ENCODE peak calls at places on chromosomes 3 and 15, in nine cellular contexts. P is naive thymus-derived CD4-positive, alpha-beta T cell; U is left ventricle myocardium inferior; H is astrocyte; K is esophagus squamous epithelium; B is CD4-positive, CD25-positive, alpha-beta regulatory T cell; C is A673; G is A549; N is cardiac muscle cell. Y is an unnamed sample.
A peak's percentile ranks its signal among the peaks of the same experiment; 100 is the strongest.

GRCh38 chr15:58958811-58959210 is 25.3 kb upstream of the SLTM start:
- DNase-seq in P (no peak), U (no peak), H (no peak), K (no peak), B (no peak), C (no peak), G (no peak), N (no peak), Y (no peak)

GRCh38 chr15:29438714-29439076 is 169.1 kb upstream of the NSMCE3 start:
- DNase-seq in P (no peak), U (no peak), H (no peak), K (no peak), B (no peak), C (no peak), G (no peak), N (no peak), Y (no peak)

GRCh38 chr3:126151562-126152302 is 28.7 kb downstream of the ALDH1L1 start:
- DNase-seq in P (no peak), U (no peak), H (no peak), K (no peak), B (no peak), C (no peak), G (no peak), N (no peak), Y (no peak)

GRCh38 chr3:61793056-61793455 is 231.7 kb downstream of the PTPRG start:
- DNase-seq in P (no peak), U (no peak), H (no peak), K (no peak), B (no peak), C (no peak), G (no peak), N (no peak), Y (no peak)

GRCh38 chr3:177358968-177359600 is 161.8 kb upstream of the TBL1XR1 start:
- DNase-seq in P (peak; percentile 5), U (peak; percentile 33), H (peak; percentile 40), K (peak; percentile 11), B (peak; percentile 73), C (peak; percentile 40), G (peak; percentile 29), N (peak; percentile 24), Y (peak; percentile 75)

GRCh38 chr3:127676921-127677351 is 4.2 kb downstream of the ABTB1 start:
- DNase-seq in P (no peak), U (peak; percentile 13), H (no peak), K (no peak), B (no peak), C (no peak), G (no peak), N (no peak), Y (no peak)

GRCh38 chr15:59918994-59919951 is 84.8 kb upstream of the FOXB1 start:
- DNase-seq in P (no peak), U (no peak), H (peak; percentile 81), K (no peak), B (peak; percentile 86), C (no peak), G (peak; percentile 17), N (peak; percentile 52), Y (no peak)

GRCh38 chr3:54099381-54099780 is 23.0 kb upstream of the CACNA2D3 start:
- DNase-seq in P (no peak), U (no peak), H (no peak), K (no peak), B (no peak), C (no peak), G (no peak), N (no peak), Y (peak; percentile 22)

GRCh38 chr3:172258616-172259015 is 189.6 kb downstream of the GHSR start:
- DNase-seq in P (no peak), U (no peak), H (peak; percentile 72), K (no peak), B (no peak), C (no peak), G (no peak), N (peak; percentile 41), Y (no peak)

GRCh38 chr3:46524832-46525231 is 27.1 kb downstream of the RTP3 start:
- DNase-seq in P (no peak), U (no peak), H (no peak), K (no peak), B (no peak), C (no peak), G (no peak), N (no peak), Y (no peak)

GRCh38 chr15:72566973-72567372 is 87.5 kb upstream of the GOLGA6B start:
- DNase-seq in P (no peak), U (no peak), H (no peak), K (no peak), B (no peak), C (no peak), G (no peak), N (peak; percentile 8), Y (no peak)

GRCh38 chr3:55818485-55818884 is 331.4 kb upstream of the WNT5A start:
- DNase-seq in P (no peak), U (no peak), H (no peak), K (no peak), B (no peak), C (peak; percentile 25), G (no peak), N (peak; percentile 4), Y (peak; percentile 31)

GRCh38 chr3:78659386-78659987 is 1108.3 kb downstream of the ROBO1 start:
- DNase-seq in P (no peak), U (no peak), H (no peak), K (no peak), B (peak; percentile 52), C (peak; percentile 72), G (no peak), N (peak; percentile 68), Y (no peak)

GRCh38 chr15:70166506-70167087 is 68.9 kb upstream of the TLE3 start:
- DNase-seq in P (no peak), U (no peak), H (no peak), K (no peak), B (no peak), C (no peak), G (no peak), N (no peak), Y (no peak)

GRCh38 chr3:187919018-187919417 is 173.8 kb upstream of the BCL6 start:
- DNase-seq in P (peak; percentile 60), U (no peak), H (peak; percentile 60), K (no peak), B (peak; percentile 88), C (no peak), G (no peak), N (peak; percentile 20), Y (no peak)
- H3K27ac ChIP-seq in P (peak overlapping the region; percentile 13), U (no peak overlapping the region), H (no peak overlapping the region), K (peak overlapping the region; percentile 4), B (no peak overlapping the region), C (no peak overlapping the region), G (no peak overlapping the region), N (no peak overlapping the region), Y (no peak overlapping the region)

DNA sequence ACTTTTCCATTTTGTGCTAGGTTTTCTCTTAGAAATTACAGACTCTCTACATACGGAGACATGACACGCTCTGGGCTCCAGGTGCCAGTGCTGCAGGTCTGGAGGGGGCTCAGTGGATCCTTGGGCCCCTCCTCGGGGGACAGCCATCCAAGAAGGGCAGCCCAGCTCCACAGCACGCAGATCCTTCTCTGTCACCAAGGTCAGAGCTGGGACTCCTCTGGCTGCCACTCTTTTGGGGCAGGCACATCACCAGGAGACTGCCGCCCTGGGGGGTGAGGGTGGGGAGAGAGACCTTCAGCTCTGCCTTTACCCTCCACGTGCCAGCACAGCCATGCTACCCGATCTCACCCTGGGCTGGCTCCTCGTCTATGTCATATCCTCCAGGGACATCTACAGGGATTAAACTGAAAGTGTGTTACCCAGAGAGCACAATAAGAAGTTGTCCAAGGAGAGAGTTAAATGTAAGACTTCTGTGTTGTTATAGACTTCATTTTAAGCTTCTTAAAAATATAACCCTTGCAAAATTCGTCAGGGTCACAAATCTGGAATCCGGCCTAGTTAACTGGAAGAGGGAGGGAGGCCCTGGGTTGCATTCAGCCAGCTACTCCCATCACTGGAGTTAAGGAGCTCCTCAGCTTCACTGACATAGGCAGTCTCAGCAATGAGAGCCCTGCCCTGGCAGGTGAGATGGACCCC is 65.5 kb downstream of the ATP10A start:
- DNase-seq in P (no peak), U (no peak), H (no peak), K (no peak), B (no peak), C (no peak), G (no peak), N (peak; percentile 10), Y (peak; percentile 46)
- H3K4me3 ChIP-seq in P (no peak overlapping the region), U (no peak overlapping the region), H (no peak overlapping the region), K (no peak overlapping the region), B (no peak overlapping the region), C (no peak overlapping the region), G (no peak overlapping the region), N (no peak overlapping the region), Y (no peak overlapping the region)

GRCh38 chr3:72272356-72272755 is 487.4 kb upstream of the PROK2 start:
- DNase-seq in P (no peak), U (no peak), H (no peak), K (no peak), B (no peak), C (no peak), G (no peak), N (no peak), Y (no peak)

GRCh38 chr3:72273615-72274014 is 488.7 kb upstream of the PROK2 start:
- DNase-seq in P (no peak), U (no peak), H (peak; percentile 96), K (no peak), B (no peak), C (no peak), G (no peak), N (peak; percentile 91), Y (no peak)

GRCh38 chr3:72274511-72275295 is 489.8 kb upstream of the PROK2 start:
- DNase-seq in P (peak; percentile 20), U (peak; percentile 46), H (peak; percentile 71), K (no peak), B (peak; percentile 80), C (peak; percentile 65), G (no peak), N (peak; percentile 93), Y (peak; percentile 76)

GRCh38 chr3:72277710-72278109 is 492.8 kb upstream of the PROK2 start:
- DNase-seq in P (no peak), U (no peak), H (no peak), K (no peak), B (no peak), C (no peak), G (no peak), N (no peak), Y (no peak)

GRCh38 chr3:72275296-72275820 is 490.4 kb upstream of the PROK2 start:
- DNase-seq in P (no peak), U (no peak), H (no peak), K (no peak), B (no peak), C (no peak), G (no peak), N (no peak), Y (no peak)
- H3K27ac ChIP-seq in P (no peak overlapping the region), U (peak overlapping the region; percentile 67), H (no peak overlapping the region), K (peak overlapping the region; percentile 65), B (no peak overlapping the region), C (no peak overlapping the region), G (no peak overlapping the region), N (no peak overlapping the region), Y (no peak overlapping the region)

DNA sequence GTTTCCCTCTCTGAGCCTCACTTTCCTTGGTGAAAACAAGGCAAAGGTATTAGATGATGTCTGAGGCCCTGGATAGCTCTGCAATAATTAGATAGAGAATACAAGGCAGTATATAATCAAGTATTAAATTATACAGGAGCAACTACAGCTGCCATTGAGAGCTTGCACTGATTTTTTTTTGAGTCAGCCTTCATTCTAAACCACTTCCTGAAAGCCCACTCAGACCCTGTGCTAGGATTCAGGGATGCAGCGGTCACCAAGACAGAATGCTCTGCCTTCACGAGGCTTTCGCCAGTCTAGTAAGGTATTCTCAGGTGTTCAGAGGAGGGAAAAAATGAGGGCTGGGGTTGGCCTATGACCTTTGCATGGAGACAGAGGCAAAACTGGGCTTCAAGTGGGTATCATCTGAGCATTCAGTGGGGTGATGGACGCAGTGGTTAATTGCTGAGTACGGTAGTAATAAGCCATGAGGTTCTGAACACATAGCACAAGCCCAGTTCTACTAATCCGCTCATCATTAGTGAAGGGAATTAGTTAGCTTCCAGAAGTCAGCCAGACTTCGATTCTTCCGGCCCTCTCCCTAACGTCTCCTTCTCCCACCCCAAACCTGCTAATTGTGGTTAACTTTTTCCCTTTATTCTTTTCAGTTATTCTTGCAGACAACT is 3.6 kb downstream of the VGLL4 start:
- DNase-seq in P (no peak), U (no peak), H (no peak), K (no peak), B (no peak), C (no peak), G (no peak), N (no peak), Y (no peak)
- H3K4me3 ChIP-seq in P (no peak overlapping the region), U (peak overlapping the region; percentile 79), H (peak overlapping the region; percentile 94), K (no peak overlapping the region), B (no peak overlapping the region), C (no peak overlapping the region), G (no peak overlapping the region), N (no peak overlapping the region), Y (no peak overlapping the region)